ENCODE peak calls at places on chromosomes 7 and 10, in six cellular contexts. Y is brain microvascular endothelial cell, R is astrocyte of the spinal cord, D is testis, U is HL-60, I is tibial nerve. Q is an unnamed sample.

GRCh38 chr10:8912108-8912507 is 857.6 kb downstream of the GATA3 start:
- DNase-seq in D (no peak), Y (no peak), I (no peak), U (no peak), R (no peak), Q (no peak)

GRCh38 chr10:76975131-76975530 is 662.5 kb downstream of the KCNMA1 start:
- DNase-seq in R (no peak), I (no peak), D (no peak), U (no peak), Y (no peak), Q (no peak)

GRCh38 chr10:31603245-31604087 is 284.4 kb downstream of the ZEB1 start:
- DNase-seq in U (peak; percentile 89), I (peak; percentile 88), D (peak; percentile 98), Y (peak; percentile 81), R (peak; percentile 93), Q (peak; percentile 99)

GRCh38 chr7:158804335-158804734 is 25.0 kb downstream of the ESYT2 start:
- DNase-seq in I (no peak), R (no peak), D (no peak), U (no peak), Y (no peak), Q (no peak)

GRCh38 chr10:123896217-123896927 is 4.8 kb upstream of the CPXM2 start:
- DNase-seq in I (no peak), U (no peak), D (no peak), R (no peak), Y (no peak), Q (no peak)

GRCh38 chr10:133274751-133275682 is 1.7 kb downstream of the ADAM8 start:
- DNase-seq in U (peak; percentile 89), R (no peak), Y (no peak), D (no peak), I (no peak), Q (peak; percentile 43)

GRCh38 chr7:104627516-104627915 is 299.1 kb downstream of the LHFPL3 start:
- DNase-seq in R (peak; percentile 31), U (no peak), I (no peak), D (peak; percentile 45), Y (peak; percentile 50), Q (peak; percentile 13)

GRCh38 chr10:123086281-123086680 is 49.5 kb upstream of the HMX3 start:
- DNase-seq in R (no peak), D (no peak), U (no peak), I (no peak), Y (no peak), Q (no peak)

GRCh38 chr10:79097021-79097695 is 28.4 kb downstream of the ZMIZ1 start:
- DNase-seq in U (no peak), Y (no peak), I (no peak), D (no peak), R (no peak), Q (no peak)

GRCh38 chr10:30736685-30737232 is 107.2 kb upstream of the LYZL2 start:
- DNase-seq in U (peak; percentile 6), Y (peak; percentile 99), D (no peak), R (peak; percentile 100), I (peak; percentile 43), Q (peak; percentile 49)

GRCh38 chr7:135386181-135386580 is 123.7 kb downstream of the CNOT4 start:
- DNase-seq in I (no peak), D (no peak), R (peak; percentile 9), Y (no peak), U (no peak), Q (no peak)

GRCh38 chr7:90824386-90825307 is 228.5 kb downstream of the CDK14 start:
- DNase-seq in Y (peak; percentile 77), R (peak; percentile 89), U (no peak), D (no peak), I (no peak), Q (no peak)

GRCh38 chr10:123442901-123443300 is 223.3 kb upstream of the GPR26 start:
- DNase-seq in Y (no peak), U (no peak), D (no peak), I (no peak), R (no peak), Q (no peak)

GRCh38 chr10:26242752-26243151 is 26.2 kb downstream of the GAD2 start:
- DNase-seq in R (no peak), D (no peak), U (no peak), I (no peak), Y (no peak), Q (no peak)

GRCh38 chr7:92898798-92899197 is 62.4 kb upstream of the CDK6 start:
- DNase-seq in Y (no peak), U (no peak), I (no peak), D (no peak), R (no peak), Q (no peak)

GRCh38 chr10:78852856-78853255 is 215.9 kb upstream of the ZMIZ1 start:
- DNase-seq in Y (no peak), D (peak; percentile 57), U (no peak), I (no peak), R (no peak), Q (no peak)

GRCh38 chr7:143362126-143362961 is at the start of gene FAM131B:
- DNase-seq in U (no peak), Y (no peak), D (no peak), I (no peak), R (no peak), Q (no peak)

GRCh38 chr7:128697301-128697905 is 25.3 kb downstream of the GARIN1A start:
- DNase-seq in U (peak; percentile 58), D (peak; percentile 52), Y (peak; percentile 38), R (peak; percentile 54), I (peak; percentile 21), Q (peak; percentile 49)

GRCh38 chr10:124226271-124226911 is 133.0 kb upstream of the CHST15 start:
- DNase-seq in D (no peak), I (no peak), R (no peak), U (no peak), Y (no peak), Q (no peak)

GRCh38 chr7:127514499-127514898 is 70.9 kb downstream of the GCC1 start:
- DNase-seq in U (no peak), Y (peak; percentile 43), D (no peak), I (no peak), R (peak; percentile 28), Q (peak; percentile 13)

GRCh38 chr7:141674201-141674671 is 27.7 kb downstream of the DENND11 start:
- DNase-seq in I (no peak), Y (peak; percentile 48), D (no peak), R (peak; percentile 49), U (no peak), Q (no peak)

DNA sequence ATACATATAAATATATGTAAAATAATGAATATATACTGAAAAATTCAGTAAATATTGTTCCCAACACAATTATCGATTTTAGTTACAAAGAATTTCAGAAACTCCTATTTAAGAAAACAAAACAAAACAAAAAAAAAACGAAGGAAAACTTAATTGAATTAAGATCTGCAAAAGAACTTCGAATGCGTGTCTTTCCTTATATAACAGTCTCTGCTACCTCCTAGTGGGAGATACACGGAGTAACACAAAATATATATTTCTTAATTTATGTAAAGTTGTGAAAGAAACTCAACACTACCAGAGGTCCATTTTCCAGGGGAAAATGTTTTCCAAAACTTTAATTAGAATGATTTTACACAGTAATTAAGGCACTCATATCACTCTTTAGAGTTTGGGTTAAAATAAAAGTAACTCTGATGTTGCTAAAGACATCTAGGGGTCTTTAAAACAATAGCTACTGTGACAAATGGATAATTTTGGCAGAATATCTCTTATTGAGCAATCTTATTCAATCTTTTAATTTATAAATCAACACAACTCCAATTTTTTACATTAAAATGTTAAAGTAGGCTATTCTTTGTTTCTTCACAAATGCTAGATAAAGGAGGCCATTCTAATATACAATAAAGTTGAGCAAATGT is 41.6 kb downstream of the NEBL start:
- DNase-seq in U (no peak), Y (no peak), R (peak; percentile 50), I (no peak), D (no peak), Q (no peak)
- TF ChIP-seq CTCF in U (no peak), Y (peak; percentile 25), R (peak; percentile 43), I (peak; percentile 1), D (peak; percentile 43), Q (no peak)

DNA sequence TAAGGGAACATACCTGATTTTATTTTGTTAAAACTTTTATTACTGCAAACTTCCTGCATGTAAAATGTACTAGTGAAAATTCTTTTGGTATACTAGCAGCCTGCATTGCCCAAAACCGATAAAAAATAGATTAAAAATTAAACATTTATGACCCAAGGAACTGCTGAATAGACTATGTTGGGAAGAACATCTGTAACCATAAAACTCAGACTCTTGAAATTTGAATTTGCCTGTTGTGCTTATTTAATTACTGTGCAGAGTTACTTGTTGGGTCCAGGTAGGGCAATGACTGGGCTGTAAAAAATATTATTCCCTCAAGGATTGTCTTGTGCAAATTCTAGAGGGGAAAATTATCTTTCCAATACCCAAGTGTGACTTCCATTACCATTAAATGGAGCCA is 193.5 kb upstream of the PITRM1 start:
- DNase-seq in I (no peak), R (no peak), U (no peak), D (no peak), Y (no peak), Q (no peak)
- TF ChIP-seq CTCF in I (no peak), R (no peak), U (no peak), D (no peak), Y (no peak), Q (no peak)

GRCh38 chr7:44645696-44646095 is 39.3 kb downstream of the OGDH start:
- DNase-seq in D (no peak), U (no peak), R (no peak), I (no peak), Y (no peak), Q (no peak)

GRCh38 chr7:44645254-44645653 is 38.8 kb downstream of the OGDH start:
- DNase-seq in U (no peak), I (no peak), R (no peak), Y (no peak), D (no peak), Q (no peak)

GRCh38 chr7:44647981-44648714 is 41.7 kb downstream of the OGDH start:
- DNase-seq in I (no peak), Y (no peak), D (no peak), U (no peak), R (no peak), Q (no peak)

GRCh38 chr7:44646176-44646920 is 39.9 kb downstream of the OGDH start:
- DNase-seq in U (no peak), Y (no peak), D (no peak), I (no peak), R (no peak), Q (no peak)

GRCh38 chr7:44646921-44647636 is 40.7 kb downstream of the OGDH start:
- DNase-seq in I (no peak), D (no peak), R (no peak), Y (no peak), U (no peak), Q (no peak)
- TF ChIP-seq CTCF in I (no peak), D (no peak), R (no peak), Y (no peak), U (no peak), Q (no peak)

DNA sequence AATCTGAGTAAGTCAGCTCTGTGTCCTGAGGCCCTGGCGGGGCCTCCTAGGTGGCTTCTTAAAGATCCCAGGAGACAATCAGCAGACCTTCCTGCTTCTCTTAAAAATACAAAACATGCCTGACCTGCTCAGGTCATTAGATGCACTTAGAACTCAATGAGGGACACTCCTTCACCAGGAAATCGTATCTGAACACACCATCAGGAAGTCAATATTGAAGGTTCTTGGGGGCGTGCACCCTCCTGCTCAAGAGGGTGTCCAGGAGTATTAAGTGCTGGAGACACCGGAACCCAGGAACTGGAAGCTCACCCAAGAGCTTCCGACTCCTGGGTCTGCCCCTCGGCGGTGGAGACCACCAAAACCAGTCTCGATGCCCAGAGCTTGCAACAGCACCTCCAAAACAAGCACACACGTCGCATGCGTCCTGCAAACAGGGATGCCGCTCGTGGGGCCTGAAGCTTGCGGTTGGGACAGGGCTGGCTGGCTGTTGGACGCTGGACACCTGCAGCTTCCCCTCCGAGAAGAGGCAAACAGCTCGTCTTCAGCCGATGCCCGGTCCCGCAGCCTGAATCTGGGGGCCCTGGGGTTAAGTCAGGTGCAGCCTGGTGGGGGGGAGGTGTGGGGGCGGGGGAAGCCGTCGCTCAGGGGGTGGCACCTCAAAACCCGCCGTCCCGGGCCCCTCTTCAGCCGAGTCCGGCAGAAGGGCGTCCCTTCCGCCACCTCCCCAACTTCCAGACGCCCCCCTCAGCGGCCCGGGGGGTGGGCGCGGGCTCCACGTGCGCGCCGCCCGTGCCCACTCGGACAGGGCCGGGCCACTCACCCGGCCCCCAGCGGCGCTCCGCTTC is 722 bp downstream of the RAPGEF5 start:
- DNase-seq in I (no peak), U (no peak), D (peak; percentile 28), R (no peak), Y (no peak), Q (peak; percentile 38)
- TF ChIP-seq CTCF in I (no peak), U (no peak), D (no peak), R (no peak), Y (no peak), Q (no peak)

Q was measured in Calu3.